ENCODE peak calls at places on chromosomes 2 and 18, in eight cellular contexts. W, Q, N, A, Z, V, F and K are unnamed samples.

GRCh38 chr2:36753706-36754221 is 57.3 kb downstream of the VIT start:
- DNase-seq in F (no peak), N (no peak), A (no peak), W (no peak), Z (no peak), Q (no peak), V (peak; percentile 28), K (no peak)

GRCh38 chr2:219997341-219997851 is 370.0 kb downstream of the SLC4A3 start:
- DNase-seq in W (peak; percentile 29), A (no peak), Q (peak; percentile 76), V (peak; percentile 45), Z (no peak), N (no peak), F (peak; percentile 40), K (peak; percentile 35)

GRCh38 chr2:105761931-105762515 is 17.3 kb downstream of the NCK2 start:
- DNase-seq in W (peak; percentile 19), F (no peak), V (no peak), A (no peak), N (no peak), Q (no peak), Z (no peak), K (no peak)

GRCh38 chr18:3088444-3088843 is 75.5 kb upstream of the LPIN2 start:
- DNase-seq in Z (no peak), F (no peak), Q (no peak), A (no peak), V (peak; percentile 24), W (no peak), N (no peak), K (no peak)

GRCh38 chr18:79964330-79965118 is at the start of gene HSBP1L1:
- DNase-seq in N (peak; percentile 95), V (peak; percentile 64), W (no peak), Q (peak; percentile 82), A (no peak), Z (peak; percentile 48), F (peak; percentile 82), K (peak; percentile 73)

GRCh38 chr2:50513724-50514123 is 518.2 kb downstream of the NRXN1 start:
- DNase-seq in N (no peak), Q (no peak), A (no peak), W (no peak), V (no peak), F (no peak), Z (no peak), K (no peak)

GRCh38 chr2:182917924-182918323 is 51.5 kb upstream of the FRZB start:
- DNase-seq in V (no peak), Z (no peak), Q (no peak), N (no peak), A (no peak), W (no peak), F (no peak), K (no peak)

GRCh38 chr18:31675404-31675803 is 9.0 kb downstream of the B4GALT6 start:
- DNase-seq in Q (no peak), A (no peak), N (no peak), V (no peak), W (no peak), Z (no peak), F (no peak), K (no peak)

GRCh38 chr2:180115675-180116074 is 108.6 kb upstream of the CWC22 start:
- DNase-seq in A (no peak), V (no peak), Q (no peak), Z (no peak), W (peak; percentile 16), F (no peak), N (no peak), K (no peak)

GRCh38 chr2:231568098-231568784 is 24.4 kb upstream of the TEX44 start:
- DNase-seq in V (no peak), F (no peak), A (no peak), W (no peak), Q (no peak), Z (no peak), N (no peak), K (no peak)

GRCh38 chr2:18169121-18169786 is 290.8 kb downstream of the KCNS3 start:
- DNase-seq in F (no peak), N (no peak), A (no peak), V (peak; percentile 17), Q (no peak), Z (no peak), W (no peak), K (no peak)

GRCh38 chr2:130824492-130825061 is 12.1 kb upstream of the ARHGEF4 start:
- DNase-seq in A (peak; percentile 20), V (peak; percentile 98), Q (no peak), W (peak; percentile 99), F (peak; percentile 63), Z (no peak), N (no peak), K (peak; percentile 88)

GRCh38 chr18:58064406-58064998 is 20.5 kb downstream of the NEDD4L start:
- DNase-seq in A (no peak), N (no peak), W (peak; percentile 39), V (no peak), F (no peak), Z (no peak), Q (no peak), K (no peak)

GRCh38 chr2:1824202-1824905 is 80.0 kb upstream of the PXDN start:
- DNase-seq in F (no peak), V (peak; percentile 8), Q (no peak), A (no peak), Z (no peak), N (no peak), W (no peak), K (no peak)

GRCh38 chr2:199308567-199308966 is 149.2 kb downstream of the SATB2 start:
- DNase-seq in Z (no peak), W (no peak), V (no peak), N (no peak), A (no peak), F (no peak), Q (no peak), K (no peak)

GRCh38 chr2:120820885-120821279 is 85.2 kb downstream of the GLI2 start:
- DNase-seq in A (no peak), F (no peak), V (no peak), Z (no peak), W (peak; percentile 84), Q (peak; percentile 10), N (peak; percentile 52), K (no peak)

GRCh38 chr18:6661692-6662415 is 67.7 kb upstream of the ARHGAP28 start:
- DNase-seq in W (no peak), F (no peak), Q (no peak), Z (no peak), N (no peak), V (no peak), A (no peak), K (no peak)

GRCh38 chr2:231036578-231037106 is 681 bp upstream of the C2orf72 start:
- DNase-seq in F (no peak), Z (no peak), N (no peak), W (no peak), Q (no peak), V (no peak), A (no peak), K (no peak)

GRCh38 chr2:54522624-54523281 is 66.6 kb downstream of the SPTBN1 start:
- DNase-seq in W (peak; percentile 59), Q (peak; percentile 58), A (no peak), V (peak; percentile 92), Z (peak; percentile 60), N (peak; percentile 80), F (peak; percentile 82), K (peak; percentile 70)

GRCh38 chr2:20299113-20299512 is 51.5 kb downstream of the PUM2 start:
- DNase-seq in N (no peak), A (no peak), W (no peak), V (no peak), F (no peak), Q (no peak), Z (no peak), K (peak; percentile 14)

GRCh38 chr2:126934803-126935202 is 36.1 kb downstream of the TEX51 start:
- DNase-seq in A (no peak), W (no peak), V (no peak), Q (no peak), N (no peak), Z (no peak), F (no peak), K (no peak)

GRCh38 chr2:46984642-46985476 is 69.3 kb upstream of the MCFD2 start:
- DNase-seq in W (peak; percentile 97), Z (peak; percentile 69), A (peak; percentile 82), F (peak; percentile 66), N (peak; percentile 72), Q (peak; percentile 87), V (peak; percentile 93), K (peak; percentile 80)

GRCh38 chr2:82795446-82795845 is 1663.6 kb downstream of the SUCLG1 start:
- DNase-seq in Z (peak; percentile 18), N (no peak), F (peak; percentile 7), A (no peak), W (peak; percentile 12), V (peak; percentile 73), Q (no peak), K (no peak)

GRCh38 chr2:239928457-239929350 is 96.4 kb downstream of the NDUFA10 start:
- DNase-seq in F (no peak), W (no peak), Q (no peak), N (peak; percentile 81), A (no peak), V (no peak), Z (no peak), K (peak; percentile 33)

GRCh38 chr18:77206676-77207370 is 42.8 kb upstream of the GALR1 start:
- DNase-seq in N (no peak), V (peak; percentile 46), F (no peak), A (no peak), Q (no peak), Z (no peak), W (peak; percentile 70), K (no peak)

GRCh38 chr2:219045937-219046550 is 4.7 kb upstream of the CFAP65 start:
- DNase-seq in N (no peak), V (peak; percentile 46), Z (no peak), A (no peak), Q (peak; percentile 42), W (peak; percentile 27), F (peak; percentile 63), K (peak; percentile 46)

GRCh38 chr18:59502899-59503245 is 143.8 kb upstream of the LMAN1 start:
- DNase-seq in N (no peak), Q (no peak), Z (no peak), F (no peak), A (no peak), V (no peak), W (no peak), K (no peak)

GRCh38 chr2:155703048-155703447 is 629.5 kb downstream of the NR4A2 start:
- DNase-seq in V (no peak), A (no peak), N (no peak), Q (no peak), W (no peak), F (no peak), Z (no peak), K (no peak)
- TF ChIP-seq CTCF in V (no peak), A (no peak), N (no peak), Q (no peak), W (no peak), F (no peak), Z (no peak), K (no peak)

GRCh38 chr2:23617167-23617787 is 232.3 kb downstream of the KLHL29 start:
- DNase-seq in W (peak; percentile 64), N (peak; percentile 43), F (no peak), V (no peak), A (peak; percentile 49), Z (no peak), Q (no peak), K (no peak)
- TF ChIP-seq CTCF in W (peak; percentile 58), N (no peak), F (no peak), V (no peak), A (peak; percentile 77), Z (no peak), Q (peak; percentile 18), K (no peak)

GRCh38 chr18:52348209-52348608 is 8.2 kb downstream of the DCC start:
- DNase-seq in W (no peak), Q (no peak), A (no peak), N (no peak), F (peak; percentile 37), V (peak; percentile 27), Z (no peak), K (peak; percentile 39)
- TF ChIP-seq CTCF in W (no peak), Q (no peak), A (no peak), N (no peak), F (peak; percentile 48), V (no peak), Z (peak; percentile 45), K (no peak)

GRCh38 chr18:2083691-2084090 is 487.6 kb downstream of the METTL4 start:
- DNase-seq in W (no peak), Z (no peak), A (no peak), N (no peak), F (peak; percentile 21), Q (no peak), V (peak; percentile 42), K (peak; percentile 25)
- TF ChIP-seq CTCF in W (no peak), Z (peak; percentile 60), A (no peak), N (no peak), F (peak; percentile 49), Q (no peak), V (peak; percentile 54), K (peak; percentile 21)